ENCODE peak calls at places on chromosomes 16 and 17, in five cellular contexts. One of them, this sample, is unnamed.

GRCh38 chr16:73717266-73718057 is 579.2 kb upstream of the PSMD7 start:
- DNase-seq in GM12865: no peak
- DNase-seq in IMR-90: no peak
- DNase-seq in heart left ventricle: no peak
- DNase-seq in type B pancreatic cell: no peak
- DNase-seq in this sample: no peak

GRCh38 chr16:7398536-7398935 is 65.9 kb downstream of the RBFOX1 start:
- DNase-seq in type B pancreatic cell: no peak
- DNase-seq in GM12865: no peak
- DNase-seq in IMR-90: no peak
- DNase-seq in heart left ventricle: no peak
- DNase-seq in this sample: no peak

GRCh38 chr16:79076039-79076767 is 524.3 kb downstream of the MAF start:
- DNase-seq in type B pancreatic cell: no peak
- DNase-seq in GM12865: no peak
- DNase-seq in heart left ventricle: no peak
- DNase-seq in IMR-90: no peak
- DNase-seq in this sample: no peak

GRCh38 chr17:14332331-14332730 is 31.4 kb downstream of the HS3ST3B1 start:
- DNase-seq in GM12865: no peak
- DNase-seq in IMR-90: no peak
- DNase-seq in heart left ventricle: no peak
- DNase-seq in type B pancreatic cell: no peak
- DNase-seq in this sample: no peak

GRCh38 chr17:31499771-31500554 is 108.5 kb downstream of the RAB11FIP4 start:
- DNase-seq in heart left ventricle: peak; percentile 74
- DNase-seq in type B pancreatic cell: no peak
- DNase-seq in GM12865: no peak
- DNase-seq in IMR-90: peak; percentile 22
- DNase-seq in this sample: peak; percentile 21

GRCh38 chr17:49252148-49252682 is 21.6 kb upstream of the PHOSPHO1 start:
- DNase-seq in heart left ventricle: no peak
- DNase-seq in IMR-90: no peak
- DNase-seq in GM12865: no peak
- DNase-seq in type B pancreatic cell: no peak
- DNase-seq in this sample: peak; percentile 21

GRCh38 chr17:81039854-81040758 is 5.2 kb downstream of the BAIAP2 start:
- DNase-seq in type B pancreatic cell: no peak
- DNase-seq in IMR-90: peak; percentile 67
- DNase-seq in heart left ventricle: no peak
- DNase-seq in GM12865: no peak
- DNase-seq in this sample: peak; percentile 72

GRCh38 chr17:2101448-2102257 is 46.8 kb downstream of the HIC1 start:
- DNase-seq in GM12865: no peak
- DNase-seq in type B pancreatic cell: no peak
- DNase-seq in heart left ventricle: no peak
- DNase-seq in IMR-90: no peak
- DNase-seq in this sample: no peak

GRCh38 chr16:3979518-3979917 is 99.0 kb upstream of the CREBBP start:
- DNase-seq in type B pancreatic cell: no peak
- DNase-seq in GM12865: no peak
- DNase-seq in heart left ventricle: no peak
- DNase-seq in IMR-90: no peak
- DNase-seq in this sample: no peak

GRCh38 chr17:8991514-8992285 is 26.2 kb upstream of the PIK3R5 start:
- DNase-seq in IMR-90: peak; percentile 57
- DNase-seq in GM12865: peak; percentile 84
- DNase-seq in type B pancreatic cell: peak; percentile 68
- DNase-seq in heart left ventricle: peak; percentile 63
- DNase-seq in this sample: peak; percentile 42

GRCh38 chr17:37818689-37819088 is 73.8 kb upstream of the HNF1B start:
- DNase-seq in GM12865: no peak
- DNase-seq in type B pancreatic cell: no peak
- DNase-seq in IMR-90: peak; percentile 89
- DNase-seq in heart left ventricle: no peak
- DNase-seq in this sample: no peak

GRCh38 chr17:12133183-12133582 is 112.5 kb downstream of the MAP2K4 start:
- DNase-seq in type B pancreatic cell: no peak
- DNase-seq in GM12865: no peak
- DNase-seq in IMR-90: peak; percentile 16
- DNase-seq in heart left ventricle: no peak
- DNase-seq in this sample: peak; percentile 22

GRCh38 chr16:57039148-57039812 is 49.9 kb downstream of the NLRC5 start:
- DNase-seq in GM12865: peak; percentile 86
- DNase-seq in type B pancreatic cell: no peak
- DNase-seq in heart left ventricle: no peak
- DNase-seq in IMR-90: peak; percentile 81
- DNase-seq in this sample: peak; percentile 18

GRCh38 chr16:57043248-57043647 is 49.1 kb upstream of the CPNE2 start:
- DNase-seq in IMR-90: no peak
- DNase-seq in GM12865: no peak
- DNase-seq in type B pancreatic cell: no peak
- DNase-seq in heart left ventricle: no peak
- DNase-seq in this sample: no peak

GRCh38 chr16:57042157-57043111 is 49.9 kb upstream of the CPNE2 start:
- DNase-seq in heart left ventricle: no peak
- DNase-seq in GM12865: peak; percentile 92
- DNase-seq in IMR-90: peak; percentile 36
- DNase-seq in type B pancreatic cell: no peak
- DNase-seq in this sample: peak; percentile 17

GRCh38 chr16:57038151-57038550 is 48.8 kb downstream of the NLRC5 start:
- DNase-seq in heart left ventricle: no peak
- DNase-seq in type B pancreatic cell: no peak
- DNase-seq in GM12865: no peak
- DNase-seq in IMR-90: peak; percentile 63
- DNase-seq in this sample: peak; percentile 64

GRCh38 chr16:57041182-57042156 is 50.9 kb upstream of the CPNE2 start:
- DNase-seq in GM12865: peak; percentile 89
- DNase-seq in IMR-90: no peak
- DNase-seq in heart left ventricle: no peak
- DNase-seq in type B pancreatic cell: no peak
- DNase-seq in this sample: no peak
- TF ChIP-seq CTCF in GM12865: no peak
- TF ChIP-seq CTCF in IMR-90: no peak
- TF ChIP-seq CTCF in heart left ventricle: no peak
- TF ChIP-seq CTCF in type B pancreatic cell: no peak
- TF ChIP-seq CTCF in this sample: no peak

GRCh38 chr17:79251824-79252223 is 177.2 kb downstream of the ENGASE start:
- DNase-seq in type B pancreatic cell: no peak
- DNase-seq in heart left ventricle: no peak
- DNase-seq in GM12865: no peak
- DNase-seq in IMR-90: no peak
- DNase-seq in this sample: no peak
- TF ChIP-seq CTCF in type B pancreatic cell: no peak
- TF ChIP-seq CTCF in heart left ventricle: no peak
- TF ChIP-seq CTCF in GM12865: no peak
- TF ChIP-seq CTCF in IMR-90: no peak
- TF ChIP-seq CTCF in this sample: no peak

DNA sequence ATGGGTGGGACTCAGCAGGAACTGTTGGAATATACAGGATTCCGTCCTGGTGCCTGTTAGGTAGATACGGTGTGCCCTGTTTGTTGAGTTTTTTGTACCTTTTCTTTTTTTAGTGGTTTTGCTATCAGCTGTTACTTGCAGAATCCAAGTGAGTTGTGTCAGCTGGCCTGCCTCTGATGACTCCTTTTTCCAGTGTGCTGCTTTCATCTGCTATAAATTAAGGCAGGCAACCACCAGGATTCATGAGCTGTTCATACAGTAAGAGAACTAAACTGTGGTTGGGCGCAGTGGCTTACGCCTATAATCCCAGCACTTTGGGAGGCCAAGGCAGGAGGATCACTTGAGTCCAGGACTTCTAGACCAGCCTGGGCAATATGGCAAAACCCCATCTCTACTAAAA is 79.9 kb downstream of the WNT3 start:
- DNase-seq in GM12865: no peak
- DNase-seq in type B pancreatic cell: no peak
- DNase-seq in IMR-90: peak; percentile 42
- DNase-seq in heart left ventricle: no peak
- DNase-seq in this sample: no peak
- TF ChIP-seq CTCF in GM12865: no peak
- TF ChIP-seq CTCF in type B pancreatic cell: no peak
- TF ChIP-seq CTCF in IMR-90: no peak
- TF ChIP-seq CTCF in heart left ventricle: no peak
- TF ChIP-seq CTCF in this sample: no peak

GRCh38 chr16:8689686-8690085 is 15.3 kb downstream of the ABAT start:
- DNase-seq in IMR-90: no peak
- DNase-seq in GM12865: no peak
- DNase-seq in heart left ventricle: no peak
- DNase-seq in type B pancreatic cell: no peak
- DNase-seq in this sample: no peak
- TF ChIP-seq CTCF in IMR-90: no peak
- TF ChIP-seq CTCF in GM12865: no peak
- TF ChIP-seq CTCF in heart left ventricle: no peak
- TF ChIP-seq CTCF in type B pancreatic cell: no peak
- TF ChIP-seq CTCF in this sample: no peak

DNA sequence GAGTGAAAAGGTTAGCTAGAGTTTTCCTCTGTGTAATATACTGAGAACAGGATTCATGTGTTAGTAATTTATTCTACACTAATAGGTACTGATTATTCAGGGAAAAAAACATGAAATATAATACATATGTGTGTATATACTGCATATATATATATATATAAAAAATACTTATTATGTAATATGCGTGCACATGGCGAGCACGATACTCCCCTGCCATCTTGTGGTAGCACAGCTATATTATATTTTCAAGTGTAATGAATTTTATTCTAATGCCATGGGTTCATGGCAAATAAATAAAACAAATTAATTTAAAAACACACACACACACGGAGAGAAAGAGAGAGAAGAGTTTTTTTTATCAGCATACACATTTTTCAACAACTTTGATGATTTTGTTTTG is 460.6 kb downstream of the KCNJ2 start:
- DNase-seq in IMR-90: peak; percentile 13
- DNase-seq in type B pancreatic cell: no peak
- DNase-seq in GM12865: no peak
- DNase-seq in heart left ventricle: no peak
- DNase-seq in this sample: no peak
- TF ChIP-seq CTCF in IMR-90: peak; percentile 41
- TF ChIP-seq CTCF in type B pancreatic cell: peak; percentile 61
- TF ChIP-seq CTCF in GM12865: no peak
- TF ChIP-seq CTCF in heart left ventricle: peak; percentile 46
- TF ChIP-seq CTCF in this sample: peak; percentile 67

This sample was measured in HFFc6.